ENCODE peak calls at places on chromosome 18, in eight cellular contexts. One of them, this sample, is unnamed.

GRCh38 chr18:8722946-8723477 is 17.7 kb downstream of the MTCL1 start:
- DNase-seq in H9: no peak
- DNase-seq in adrenal gland: no peak
- DNase-seq in spleen: no peak
- DNase-seq in A673: no peak
- DNase-seq in dorsolateral prefrontal cortex: no peak
- DNase-seq in Peyer's patch: no peak
- DNase-seq in pancreas: no peak
- DNase-seq in this sample: no peak

GRCh38 chr18:28768791-28769768 is 592.1 kb upstream of the CDH2 start:
- DNase-seq in H9: no peak
- DNase-seq in adrenal gland: no peak
- DNase-seq in spleen: no peak
- DNase-seq in A673: no peak
- DNase-seq in dorsolateral prefrontal cortex: no peak
- DNase-seq in Peyer's patch: no peak
- DNase-seq in pancreas: no peak
- DNase-seq in this sample: no peak

GRCh38 chr18:11178951-11179549 is 29.7 kb upstream of the PIEZO2 start:
- DNase-seq in H9: no peak
- DNase-seq in adrenal gland: no peak
- DNase-seq in spleen: no peak
- DNase-seq in A673: no peak
- DNase-seq in dorsolateral prefrontal cortex: no peak
- DNase-seq in Peyer's patch: no peak
- DNase-seq in pancreas: no peak
- DNase-seq in this sample: no peak

GRCh38 chr18:54647176-54647575 is 56.1 kb downstream of the DYNAP start:
- DNase-seq in H9: peak; percentile 38
- DNase-seq in adrenal gland: no peak
- DNase-seq in spleen: no peak
- DNase-seq in A673: peak; percentile 32
- DNase-seq in dorsolateral prefrontal cortex: no peak
- DNase-seq in Peyer's patch: peak; percentile 59
- DNase-seq in pancreas: no peak
- DNase-seq in this sample: no peak

GRCh38 chr18:9191658-9192256 is 55.2 kb downstream of the ANKRD12 start:
- DNase-seq in H9: no peak
- DNase-seq in adrenal gland: no peak
- DNase-seq in spleen: no peak
- DNase-seq in A673: no peak
- DNase-seq in dorsolateral prefrontal cortex: no peak
- DNase-seq in Peyer's patch: no peak
- DNase-seq in pancreas: no peak
- DNase-seq in this sample: no peak

GRCh38 chr18:54444309-54444914 is 86.7 kb downstream of the C18orf54 start:
- DNase-seq in H9: peak; percentile 78
- DNase-seq in adrenal gland: peak; percentile 49
- DNase-seq in spleen: peak; percentile 53
- DNase-seq in A673: peak; percentile 75
- DNase-seq in dorsolateral prefrontal cortex: no peak
- DNase-seq in Peyer's patch: peak; percentile 67
- DNase-seq in pancreas: peak; percentile 60
- DNase-seq in this sample: no peak

GRCh38 chr18:75183524-75183923 is 25.4 kb downstream of the PTGR3 start:
- DNase-seq in H9: no peak
- DNase-seq in adrenal gland: no peak
- DNase-seq in spleen: no peak
- DNase-seq in A673: no peak
- DNase-seq in dorsolateral prefrontal cortex: no peak
- DNase-seq in Peyer's patch: peak; percentile 26
- DNase-seq in pancreas: no peak
- DNase-seq in this sample: no peak

GRCh38 chr18:50820901-50821520 is 1.2 kb upstream of the MRO start:
- DNase-seq in H9: no peak
- DNase-seq in adrenal gland: no peak
- DNase-seq in spleen: no peak
- DNase-seq in A673: no peak
- DNase-seq in dorsolateral prefrontal cortex: no peak
- DNase-seq in Peyer's patch: no peak
- DNase-seq in pancreas: no peak
- DNase-seq in this sample: no peak

GRCh38 chr18:45384137-45384998 is 230.9 kb upstream of the SLC14A2 start:
- DNase-seq in H9: peak; percentile 72
- DNase-seq in adrenal gland: peak; percentile 36
- DNase-seq in spleen: no peak
- DNase-seq in A673: peak; percentile 60
- DNase-seq in dorsolateral prefrontal cortex: no peak
- DNase-seq in Peyer's patch: peak; percentile 85
- DNase-seq in pancreas: no peak
- DNase-seq in this sample: no peak

GRCh38 chr18:77124452-77124922 is 8.1 kb downstream of the MBP start:
- DNase-seq in H9: no peak
- DNase-seq in adrenal gland: no peak
- DNase-seq in spleen: peak; percentile 85
- DNase-seq in A673: peak; percentile 27
- DNase-seq in dorsolateral prefrontal cortex: no peak
- DNase-seq in Peyer's patch: peak; percentile 84
- DNase-seq in pancreas: no peak
- DNase-seq in this sample: no peak

GRCh38 chr18:28007841-28008240 is 169.1 kb downstream of the CDH2 start:
- DNase-seq in H9: no peak
- DNase-seq in adrenal gland: no peak
- DNase-seq in spleen: no peak
- DNase-seq in A673: no peak
- DNase-seq in dorsolateral prefrontal cortex: no peak
- DNase-seq in Peyer's patch: no peak
- DNase-seq in pancreas: no peak
- DNase-seq in this sample: no peak

GRCh38 chr18:7457276-7457675 is 109.8 kb upstream of the PTPRM start:
- DNase-seq in H9: no peak
- DNase-seq in adrenal gland: no peak
- DNase-seq in spleen: no peak
- DNase-seq in A673: no peak
- DNase-seq in dorsolateral prefrontal cortex: no peak
- DNase-seq in Peyer's patch: no peak
- DNase-seq in pancreas: no peak
- DNase-seq in this sample: no peak

GRCh38 chr18:57094199-57094598 is 52.7 kb upstream of the BOD1L2 start:
- DNase-seq in H9: no peak
- DNase-seq in adrenal gland: no peak
- DNase-seq in spleen: no peak
- DNase-seq in A673: no peak
- DNase-seq in dorsolateral prefrontal cortex: no peak
- DNase-seq in Peyer's patch: no peak
- DNase-seq in pancreas: no peak
- DNase-seq in this sample: no peak

GRCh38 chr18:55821219-55821618 is 233.2 kb upstream of the TCF4 start:
- DNase-seq in H9: no peak
- DNase-seq in adrenal gland: no peak
- DNase-seq in spleen: no peak
- DNase-seq in A673: no peak
- DNase-seq in dorsolateral prefrontal cortex: no peak
- DNase-seq in Peyer's patch: no peak
- DNase-seq in pancreas: no peak
- DNase-seq in this sample: no peak

GRCh38 chr18:37364237-37364636 is 201.4 kb downstream of the CELF4 start:
- DNase-seq in H9: no peak
- DNase-seq in adrenal gland: peak; percentile 92
- DNase-seq in spleen: no peak
- DNase-seq in A673: no peak
- DNase-seq in dorsolateral prefrontal cortex: no peak
- DNase-seq in Peyer's patch: no peak
- DNase-seq in pancreas: peak; percentile 73
- DNase-seq in this sample: no peak

GRCh38 chr18:10041180-10041579 is 127.4 kb downstream of the VAPA start:
- DNase-seq in H9: no peak
- DNase-seq in adrenal gland: peak; percentile 33
- DNase-seq in spleen: no peak
- DNase-seq in A673: no peak
- DNase-seq in dorsolateral prefrontal cortex: no peak
- DNase-seq in Peyer's patch: peak; percentile 64
- DNase-seq in pancreas: no peak
- DNase-seq in this sample: no peak

GRCh38 chr18:11516988-11517630 is 92.3 kb upstream of the SLC35G4 start:
- DNase-seq in H9: no peak
- DNase-seq in adrenal gland: no peak
- DNase-seq in spleen: no peak
- DNase-seq in A673: no peak
- DNase-seq in dorsolateral prefrontal cortex: no peak
- DNase-seq in Peyer's patch: no peak
- DNase-seq in pancreas: no peak
- DNase-seq in this sample: no peak

GRCh38 chr18:37846996-37847395 is 281.4 kb upstream of the CELF4 start:
- DNase-seq in H9: no peak
- DNase-seq in adrenal gland: no peak
- DNase-seq in spleen: no peak
- DNase-seq in A673: no peak
- DNase-seq in dorsolateral prefrontal cortex: no peak
- DNase-seq in Peyer's patch: no peak
- DNase-seq in pancreas: no peak
- DNase-seq in this sample: no peak

GRCh38 chr18:2814928-2815327 is 31.9 kb upstream of the EMILIN2 start:
- DNase-seq in H9: no peak
- DNase-seq in adrenal gland: no peak
- DNase-seq in spleen: no peak
- DNase-seq in A673: no peak
- DNase-seq in dorsolateral prefrontal cortex: no peak
- DNase-seq in Peyer's patch: no peak
- DNase-seq in pancreas: no peak
- DNase-seq in this sample: no peak

GRCh38 chr18:45370190-45371010 is 244.9 kb upstream of the SLC14A2 start:
- DNase-seq in H9: no peak
- DNase-seq in adrenal gland: peak; percentile 16
- DNase-seq in spleen: no peak
- DNase-seq in A673: peak; percentile 39
- DNase-seq in dorsolateral prefrontal cortex: no peak
- DNase-seq in Peyer's patch: no peak
- DNase-seq in pancreas: no peak
- DNase-seq in this sample: no peak

GRCh38 chr18:76980663-76981387 is 151.8 kb downstream of the MBP start:
- DNase-seq in H9: no peak
- DNase-seq in adrenal gland: no peak
- DNase-seq in spleen: peak; percentile 79
- DNase-seq in A673: no peak
- DNase-seq in dorsolateral prefrontal cortex: no peak
- DNase-seq in Peyer's patch: no peak
- DNase-seq in pancreas: no peak
- DNase-seq in this sample: no peak

DNA sequence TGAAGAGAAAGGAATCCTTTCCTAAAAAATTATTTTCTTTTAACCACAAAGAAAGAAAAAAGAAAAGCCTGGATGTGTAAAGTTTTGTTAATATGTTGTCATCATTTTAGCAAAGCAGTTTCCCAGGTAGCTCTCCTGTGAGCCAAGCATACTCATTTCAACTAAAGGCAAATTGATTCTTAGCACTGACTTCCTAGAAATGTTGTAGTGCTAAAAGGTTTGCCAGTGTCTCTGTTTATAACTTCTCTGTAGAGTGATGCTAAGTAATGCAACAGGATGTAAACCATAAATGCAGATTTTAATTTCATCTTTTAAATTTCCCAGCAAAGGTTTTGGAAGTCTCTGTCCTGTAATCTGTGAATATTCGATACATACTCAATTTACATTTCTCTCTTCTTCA is 10.2 kb downstream of the GATA6 start:
- DNase-seq in H9: no peak
- DNase-seq in adrenal gland: no peak
- DNase-seq in spleen: no peak
- DNase-seq in A673: no peak
- DNase-seq in dorsolateral prefrontal cortex: no peak
- DNase-seq in Peyer's patch: no peak
- DNase-seq in pancreas: no peak
- DNase-seq in this sample: no peak
- H3K27ac ChIP-seq in H9: no peak overlapping the region
- H3K27ac ChIP-seq in adrenal gland: peak overlapping the region; percentile 84
- H3K27ac ChIP-seq in spleen: peak overlapping the region; percentile 12
- H3K27ac ChIP-seq in A673: no peak overlapping the region
- H3K27ac ChIP-seq in dorsolateral prefrontal cortex: no peak overlapping the region
- H3K27ac ChIP-seq in Peyer's patch: no peak overlapping the region
- H3K27ac ChIP-seq in pancreas: no peak overlapping the region
- H3K27ac ChIP-seq in this sample: no peak overlapping the region

DNA sequence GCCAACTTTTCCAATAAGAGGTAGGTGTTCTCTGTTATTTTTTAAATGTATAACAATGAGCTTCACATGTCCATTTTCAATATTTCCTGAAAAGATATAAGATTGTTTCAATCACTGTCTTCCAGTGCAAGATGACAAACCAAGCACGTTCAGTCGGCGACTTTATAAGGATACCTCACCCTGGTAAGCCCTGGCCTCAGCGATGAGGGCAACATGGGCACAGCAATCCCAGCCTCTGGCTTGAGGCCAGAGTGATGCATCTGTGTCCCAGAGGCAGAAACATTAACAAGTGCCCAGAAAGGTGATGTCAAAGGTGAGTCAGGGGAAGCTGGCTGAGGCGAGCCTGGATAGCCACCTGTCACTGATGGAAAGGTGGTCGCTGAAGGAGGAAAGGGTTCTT is 65.7 kb downstream of the FBXO15 start:
- DNase-seq in H9: no peak
- DNase-seq in adrenal gland: no peak
- DNase-seq in spleen: no peak
- DNase-seq in A673: no peak
- DNase-seq in dorsolateral prefrontal cortex: no peak
- DNase-seq in Peyer's patch: no peak
- DNase-seq in pancreas: no peak
- DNase-seq in this sample: no peak
- H3K27ac ChIP-seq in H9: no peak overlapping the region
- H3K27ac ChIP-seq in adrenal gland: no peak overlapping the region
- H3K27ac ChIP-seq in spleen: no peak overlapping the region
- H3K27ac ChIP-seq in A673: no peak overlapping the region
- H3K27ac ChIP-seq in dorsolateral prefrontal cortex: no peak overlapping the region
- H3K27ac ChIP-seq in Peyer's patch: no peak overlapping the region
- H3K27ac ChIP-seq in pancreas: no peak overlapping the region
- H3K27ac ChIP-seq in this sample: no peak overlapping the region

DNA sequence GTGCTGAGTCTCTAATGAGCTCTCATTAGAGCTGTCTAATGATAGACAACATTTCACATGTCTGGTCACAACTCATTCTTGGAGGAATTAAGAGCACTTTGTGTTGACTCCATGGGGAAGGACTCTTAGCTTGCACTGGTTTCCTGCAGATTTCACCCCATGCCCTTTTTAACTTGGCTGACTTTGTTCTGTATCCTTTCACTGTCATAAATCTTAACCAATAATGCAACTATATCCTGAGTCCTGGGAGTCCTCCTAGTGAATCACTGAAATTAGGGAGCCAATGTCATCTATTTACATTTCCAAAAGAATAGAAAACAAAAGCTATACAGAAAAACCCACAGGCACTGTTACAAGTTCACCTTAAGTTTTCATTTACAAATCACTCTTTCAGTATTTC is 33.4 kb downstream of the FBXO15 start:
- DNase-seq in H9: no peak
- DNase-seq in adrenal gland: no peak
- DNase-seq in spleen: no peak
- DNase-seq in A673: peak; percentile 71
- DNase-seq in dorsolateral prefrontal cortex: no peak
- DNase-seq in Peyer's patch: no peak
- DNase-seq in pancreas: no peak
- DNase-seq in this sample: no peak
- H3K27ac ChIP-seq in H9: peak overlapping the region; percentile 41
- H3K27ac ChIP-seq in adrenal gland: no peak overlapping the region
- H3K27ac ChIP-seq in spleen: no peak overlapping the region
- H3K27ac ChIP-seq in A673: no peak overlapping the region
- H3K27ac ChIP-seq in dorsolateral prefrontal cortex: peak overlapping the region; percentile 13
- H3K27ac ChIP-seq in Peyer's patch: no peak overlapping the region
- H3K27ac ChIP-seq in pancreas: no peak overlapping the region
- H3K27ac ChIP-seq in this sample: no peak overlapping the region

GRCh38 chr18:25166113-25166512 is 185.9 kb downstream of the ZNF521 start:
- DNase-seq in H9: no peak
- DNase-seq in adrenal gland: no peak
- DNase-seq in spleen: no peak
- DNase-seq in A673: no peak
- DNase-seq in dorsolateral prefrontal cortex: no peak
- DNase-seq in Peyer's patch: no peak
- DNase-seq in pancreas: no peak
- DNase-seq in this sample: no peak
- H3K27ac ChIP-seq in H9: no peak overlapping the region
- H3K27ac ChIP-seq in adrenal gland: no peak overlapping the region
- H3K27ac ChIP-seq in spleen: peak overlapping the region; percentile 78
- H3K27ac ChIP-seq in A673: no peak overlapping the region
- H3K27ac ChIP-seq in dorsolateral prefrontal cortex: no peak overlapping the region
- H3K27ac ChIP-seq in Peyer's patch: no peak overlapping the region
- H3K27ac ChIP-seq in pancreas: no peak overlapping the region
- H3K27ac ChIP-seq in this sample: no peak overlapping the region